ENCODE peak calls at places on chromosome 14, in eight cellular contexts. One of them, this sample, is unnamed.

GRCh38 chr14:100449225-100449987 is 126.3 kb downstream of the SLC25A47 start:
- DNase-seq in kidney epithelial cell: no peak
- DNase-seq in dorsolateral prefrontal cortex: no peak
- DNase-seq in coronary artery: no peak
- DNase-seq in HFFc6: no peak
- DNase-seq in AG09309: no peak
- DNase-seq in glutamatergic neuron: peak; percentile 45
- DNase-seq in Calu3: no peak
- DNase-seq in this sample: no peak

GRCh38 chr14:106842687-106843086 is 1316.3 kb downstream of the TMEM121 start:
- DNase-seq in Calu3: peak; percentile 79
- DNase-seq in dorsolateral prefrontal cortex: no peak
- DNase-seq in glutamatergic neuron: no peak
- DNase-seq in AG09309: no peak
- DNase-seq in kidney epithelial cell: no peak
- DNase-seq in HFFc6: no peak
- DNase-seq in coronary artery: no peak
- DNase-seq in this sample: no peak

GRCh38 chr14:27366596-27366995 is 768.8 kb upstream of the NOVA1 start:
- DNase-seq in coronary artery: no peak
- DNase-seq in kidney epithelial cell: no peak
- DNase-seq in Calu3: no peak
- DNase-seq in dorsolateral prefrontal cortex: no peak
- DNase-seq in AG09309: no peak
- DNase-seq in HFFc6: no peak
- DNase-seq in glutamatergic neuron: no peak
- DNase-seq in this sample: no peak

GRCh38 chr14:24871302-24871701 is 178.6 kb downstream of the STXBP6 start:
- DNase-seq in HFFc6: no peak
- DNase-seq in AG09309: no peak
- DNase-seq in kidney epithelial cell: no peak
- DNase-seq in Calu3: no peak
- DNase-seq in dorsolateral prefrontal cortex: no peak
- DNase-seq in coronary artery: no peak
- DNase-seq in glutamatergic neuron: no peak
- DNase-seq in this sample: no peak

GRCh38 chr14:101503431-101504095 is 57.7 kb upstream of the DIO3 start:
- DNase-seq in dorsolateral prefrontal cortex: peak; percentile 9
- DNase-seq in Calu3: no peak
- DNase-seq in HFFc6: no peak
- DNase-seq in coronary artery: peak; percentile 46
- DNase-seq in kidney epithelial cell: no peak
- DNase-seq in AG09309: no peak
- DNase-seq in glutamatergic neuron: peak; percentile 4
- DNase-seq in this sample: no peak

GRCh38 chr14:30015471-30015870 is 87.8 kb upstream of the PRKD1 start:
- DNase-seq in AG09309: no peak
- DNase-seq in HFFc6: peak; percentile 9
- DNase-seq in glutamatergic neuron: no peak
- DNase-seq in kidney epithelial cell: no peak
- DNase-seq in coronary artery: no peak
- DNase-seq in Calu3: no peak
- DNase-seq in dorsolateral prefrontal cortex: no peak
- DNase-seq in this sample: no peak

GRCh38 chr14:70888681-70889175 is 18.5 kb upstream of the PCNX1 start:
- DNase-seq in AG09309: peak; percentile 43
- DNase-seq in dorsolateral prefrontal cortex: no peak
- DNase-seq in coronary artery: no peak
- DNase-seq in kidney epithelial cell: no peak
- DNase-seq in Calu3: no peak
- DNase-seq in HFFc6: peak; percentile 49
- DNase-seq in glutamatergic neuron: no peak
- DNase-seq in this sample: no peak

GRCh38 chr14:49975799-49976198 is 82.9 kb downstream of the ARF6 start:
- DNase-seq in AG09309: no peak
- DNase-seq in Calu3: peak; percentile 33
- DNase-seq in glutamatergic neuron: no peak
- DNase-seq in HFFc6: peak; percentile 21
- DNase-seq in coronary artery: no peak
- DNase-seq in kidney epithelial cell: no peak
- DNase-seq in dorsolateral prefrontal cortex: no peak
- DNase-seq in this sample: no peak

GRCh38 chr14:101821528-101821927 is 60.0 kb downstream of the PPP2R5C start:
- DNase-seq in Calu3: no peak
- DNase-seq in AG09309: no peak
- DNase-seq in coronary artery: no peak
- DNase-seq in HFFc6: no peak
- DNase-seq in dorsolateral prefrontal cortex: no peak
- DNase-seq in glutamatergic neuron: no peak
- DNase-seq in kidney epithelial cell: no peak
- DNase-seq in this sample: no peak

GRCh38 chr14:71336488-71337192 is 429.4 kb downstream of the PCNX1 start:
- DNase-seq in coronary artery: no peak
- DNase-seq in HFFc6: no peak
- DNase-seq in dorsolateral prefrontal cortex: no peak
- DNase-seq in kidney epithelial cell: no peak
- DNase-seq in glutamatergic neuron: no peak
- DNase-seq in AG09309: no peak
- DNase-seq in Calu3: no peak
- DNase-seq in this sample: no peak

GRCh38 chr14:55121628-55122440 is 7.2 kb upstream of the LGALS3 start:
- DNase-seq in HFFc6: no peak
- DNase-seq in Calu3: no peak
- DNase-seq in glutamatergic neuron: no peak
- DNase-seq in kidney epithelial cell: no peak
- DNase-seq in dorsolateral prefrontal cortex: no peak
- DNase-seq in coronary artery: no peak
- DNase-seq in AG09309: no peak
- DNase-seq in this sample: no peak

GRCh38 chr14:55354500-55354899 is 57.1 kb downstream of the ATG14 start:
- DNase-seq in glutamatergic neuron: peak; percentile 31
- DNase-seq in Calu3: peak; percentile 65
- DNase-seq in coronary artery: no peak
- DNase-seq in kidney epithelial cell: no peak
- DNase-seq in dorsolateral prefrontal cortex: no peak
- DNase-seq in HFFc6: peak; percentile 42
- DNase-seq in AG09309: no peak
- DNase-seq in this sample: no peak

GRCh38 chr14:54778618-54779017 is 124.0 kb downstream of the GCH1 start:
- DNase-seq in glutamatergic neuron: no peak
- DNase-seq in HFFc6: no peak
- DNase-seq in kidney epithelial cell: no peak
- DNase-seq in AG09309: no peak
- DNase-seq in dorsolateral prefrontal cortex: no peak
- DNase-seq in coronary artery: peak; percentile 50
- DNase-seq in Calu3: no peak
- DNase-seq in this sample: no peak

GRCh38 chr14:101593411-101594181 is 32.3 kb downstream of the DIO3 start:
- DNase-seq in glutamatergic neuron: no peak
- DNase-seq in dorsolateral prefrontal cortex: no peak
- DNase-seq in Calu3: no peak
- DNase-seq in kidney epithelial cell: no peak
- DNase-seq in AG09309: no peak
- DNase-seq in coronary artery: no peak
- DNase-seq in HFFc6: no peak
- DNase-seq in this sample: no peak

GRCh38 chr14:90061849-90062794 is at the start of gene KCNK13:
- DNase-seq in glutamatergic neuron: peak; percentile 48
- DNase-seq in Calu3: peak; percentile 32
- DNase-seq in dorsolateral prefrontal cortex: no peak
- DNase-seq in kidney epithelial cell: no peak
- DNase-seq in AG09309: no peak
- DNase-seq in HFFc6: no peak
- DNase-seq in coronary artery: no peak
- DNase-seq in this sample: no peak

GRCh38 chr14:76936483-76936882 is 92.0 kb downstream of the IRF2BPL start:
- DNase-seq in HFFc6: no peak
- DNase-seq in Calu3: no peak
- DNase-seq in coronary artery: no peak
- DNase-seq in glutamatergic neuron: no peak
- DNase-seq in dorsolateral prefrontal cortex: no peak
- DNase-seq in kidney epithelial cell: no peak
- DNase-seq in AG09309: no peak
- DNase-seq in this sample: no peak

GRCh38 chr14:53180272-53181221 is 27.4 kb upstream of the DDHD1 start:
- DNase-seq in HFFc6: no peak
- DNase-seq in Calu3: no peak
- DNase-seq in AG09309: peak; percentile 35
- DNase-seq in kidney epithelial cell: no peak
- DNase-seq in dorsolateral prefrontal cortex: no peak
- DNase-seq in glutamatergic neuron: no peak
- DNase-seq in coronary artery: no peak
- DNase-seq in this sample: no peak

GRCh38 chr14:51750542-51750941 is 98.8 kb downstream of the FRMD6 start:
- DNase-seq in AG09309: no peak
- DNase-seq in kidney epithelial cell: no peak
- DNase-seq in coronary artery: no peak
- DNase-seq in Calu3: no peak
- DNase-seq in glutamatergic neuron: no peak
- DNase-seq in dorsolateral prefrontal cortex: no peak
- DNase-seq in HFFc6: no peak
- DNase-seq in this sample: no peak
- TF ChIP-seq CTCF in AG09309: no peak
- TF ChIP-seq CTCF in kidney epithelial cell: no peak
- TF ChIP-seq CTCF in coronary artery: no peak
- TF ChIP-seq CTCF in Calu3: no peak
- TF ChIP-seq CTCF in glutamatergic neuron: no peak
- TF ChIP-seq CTCF in dorsolateral prefrontal cortex: no peak
- TF ChIP-seq CTCF in HFFc6: no peak
- TF ChIP-seq CTCF in this sample: peak; percentile 2

GRCh38 chr14:95695913-95696312 is 9.7 kb downstream of the TCL1B start:
- DNase-seq in dorsolateral prefrontal cortex: no peak
- DNase-seq in AG09309: no peak
- DNase-seq in kidney epithelial cell: no peak
- DNase-seq in coronary artery: no peak
- DNase-seq in HFFc6: no peak
- DNase-seq in glutamatergic neuron: no peak
- DNase-seq in Calu3: no peak
- DNase-seq in this sample: no peak
- TF ChIP-seq CTCF in dorsolateral prefrontal cortex: no peak
- TF ChIP-seq CTCF in AG09309: no peak
- TF ChIP-seq CTCF in kidney epithelial cell: no peak
- TF ChIP-seq CTCF in coronary artery: no peak
- TF ChIP-seq CTCF in HFFc6: no peak
- TF ChIP-seq CTCF in glutamatergic neuron: no peak
- TF ChIP-seq CTCF in Calu3: no peak
- TF ChIP-seq CTCF in this sample: no peak

GRCh38 chr14:64338616-64339316 is 44.6 kb upstream of the ESR2 start:
- DNase-seq in kidney epithelial cell: peak; percentile 97
- DNase-seq in Calu3: peak; percentile 93
- DNase-seq in HFFc6: peak; percentile 98
- DNase-seq in coronary artery: peak; percentile 97
- DNase-seq in AG09309: peak; percentile 89
- DNase-seq in glutamatergic neuron: peak; percentile 88
- DNase-seq in dorsolateral prefrontal cortex: peak; percentile 74
- DNase-seq in this sample: peak; percentile 94

GRCh38 chr14:64340560-64341196 is 46.5 kb upstream of the ESR2 start:
- DNase-seq in AG09309: no peak
- DNase-seq in Calu3: no peak
- DNase-seq in glutamatergic neuron: no peak
- DNase-seq in kidney epithelial cell: no peak
- DNase-seq in coronary artery: no peak
- DNase-seq in dorsolateral prefrontal cortex: no peak
- DNase-seq in HFFc6: no peak
- DNase-seq in this sample: no peak

DNA sequence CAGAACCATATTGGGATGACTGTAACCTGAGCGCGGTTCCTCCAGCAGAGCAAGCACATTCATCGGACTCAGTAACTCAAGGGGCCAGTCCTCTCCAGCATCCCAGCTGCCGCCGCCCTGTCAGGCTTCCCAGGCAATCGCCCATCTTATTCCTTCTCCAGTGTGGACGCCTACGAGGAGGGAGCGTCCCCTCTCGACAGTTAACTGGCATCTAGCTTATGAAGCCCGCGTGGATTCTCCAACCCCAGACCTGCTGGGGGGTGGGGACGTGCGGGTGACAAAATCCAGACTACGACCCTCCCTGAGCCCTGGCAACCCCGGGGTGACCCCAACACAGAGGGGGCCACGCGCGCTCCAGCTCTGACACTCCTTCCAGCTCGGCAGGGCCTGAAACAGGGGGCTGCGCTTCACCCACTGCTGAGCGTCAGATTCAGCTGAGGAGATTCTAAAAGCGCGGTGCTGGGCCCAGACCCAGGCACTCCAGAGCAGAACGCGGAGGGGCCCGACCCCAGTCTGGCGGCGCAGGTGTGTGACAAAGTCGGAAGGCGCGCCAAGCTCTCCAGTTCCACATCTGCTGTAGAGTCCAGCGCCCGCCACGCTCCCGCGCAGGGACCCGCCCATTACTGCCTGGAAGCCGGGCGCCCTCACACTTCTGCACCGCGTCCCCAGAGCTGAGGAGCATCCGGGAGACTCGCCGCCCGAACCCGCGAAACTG is 43.9 kb upstream of the ESR2 start:
- DNase-seq in Calu3: peak; percentile 42
- DNase-seq in HFFc6: peak; percentile 37
- DNase-seq in kidney epithelial cell: peak; percentile 26
- DNase-seq in coronary artery: no peak
- DNase-seq in dorsolateral prefrontal cortex: no peak
- DNase-seq in glutamatergic neuron: peak; percentile 68
- DNase-seq in AG09309: no peak
- DNase-seq in this sample: peak; percentile 25
- TF ChIP-seq CTCF in Calu3: no peak
- TF ChIP-seq CTCF in HFFc6: no peak
- TF ChIP-seq CTCF in kidney epithelial cell: peak; percentile 14
- TF ChIP-seq CTCF in coronary artery: no peak
- TF ChIP-seq CTCF in dorsolateral prefrontal cortex: peak; percentile 15
- TF ChIP-seq CTCF in glutamatergic neuron: no peak
- TF ChIP-seq CTCF in AG09309: no peak
- TF ChIP-seq CTCF in this sample: no peak

DNA sequence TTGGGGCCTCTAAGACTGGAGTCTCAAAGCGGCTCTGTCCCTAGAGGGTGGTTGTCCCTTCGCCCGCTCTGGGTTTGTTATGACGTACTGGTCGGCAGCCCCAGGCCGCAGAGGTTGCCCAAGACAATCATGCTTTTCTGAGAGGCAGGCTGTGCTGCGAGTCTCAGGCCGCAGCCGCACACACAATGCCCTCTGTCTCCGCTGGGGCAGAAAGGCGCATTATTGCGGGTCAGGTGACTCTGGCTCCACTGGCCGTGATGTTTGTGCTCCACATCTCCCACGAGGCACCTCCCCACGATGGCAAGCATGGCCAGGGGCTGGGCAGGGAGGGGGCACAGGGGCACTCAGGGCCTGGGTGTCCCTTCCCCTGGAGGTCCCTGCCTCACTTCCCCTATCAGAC is 21.0 kb upstream of the PLEKHG3 start:
- DNase-seq in dorsolateral prefrontal cortex: peak; percentile 81
- DNase-seq in kidney epithelial cell: no peak
- DNase-seq in HFFc6: no peak
- DNase-seq in glutamatergic neuron: no peak
- DNase-seq in AG09309: no peak
- DNase-seq in Calu3: no peak
- DNase-seq in coronary artery: peak; percentile 87
- DNase-seq in this sample: no peak
- TF ChIP-seq CTCF in dorsolateral prefrontal cortex: no peak
- TF ChIP-seq CTCF in kidney epithelial cell: no peak
- TF ChIP-seq CTCF in HFFc6: no peak
- TF ChIP-seq CTCF in glutamatergic neuron: no peak
- TF ChIP-seq CTCF in AG09309: no peak
- TF ChIP-seq CTCF in Calu3: no peak
- TF ChIP-seq CTCF in coronary artery: no peak
- TF ChIP-seq CTCF in this sample: no peak